ENCODE peak calls at places on chromosomes 11 and 22, in seven cellular contexts. K is K562, Z is HCT116, D is SK-N-SH, F is H1, Y is HepG2, P is GM12878. T is an unnamed sample.

GRCh38 chr11:75428989-75429640 is 3.9 kb downstream of the KLHL35 start:
- DNase-seq in K (no peak), Z (no peak), D (no peak), F (no peak), Y (no peak), P (no peak), T (no peak)

GRCh38 chr11:129593098-129593497 is 217.4 kb downstream of the BARX2 start:
- DNase-seq in K (no peak), Z (no peak), D (no peak), F (no peak), Y (no peak), P (no peak), T (peak)

GRCh38 chr11:7635137-7635536 is 38.2 kb downstream of the CYB5R2 start:
- DNase-seq in K (no peak), Z (no peak), D (no peak), F (no peak), Y (no peak), P (no peak), T (no peak)

GRCh38 chr11:127193916-127194315 is 193.3 kb upstream of the KIRREL3 start:
- DNase-seq in K (no peak), Z (no peak), D (no peak), F (no peak), Y (no peak), P (no peak), T (no peak)

GRCh38 chr11:93623179-93623578 is 38.3 kb upstream of the CEP295 start:
- DNase-seq in K (no peak), Z (no peak), D (no peak), F (peak), Y (no peak), P (peak), T (peak)

GRCh38 chr11:27571151-27571840 is 64.7 kb upstream of the LIN7C start:
- DNase-seq in K (no peak), Z (no peak), D (peak), F (no peak), Y (no peak), P (no peak), T (no peak)

GRCh38 chr11:69842746-69843528 is 23.7 kb upstream of the FGF3 start:
- DNase-seq in K (no peak), Z (no peak), D (no peak), F (no peak), Y (no peak), P (no peak), T (no peak)

GRCh38 chr11:65468874-65469333 is 29.9 kb upstream of the MALAT1 start:
- DNase-seq in K (peak), Z (peak), D (peak), F (no peak), Y (peak), P (no peak), T (peak)

GRCh38 chr11:91141655-91142054 is 918.8 kb upstream of the CHORDC1 start:
- DNase-seq in K (no peak), Z (no peak), D (no peak), F (no peak), Y (no peak), P (no peak), T (no peak)

GRCh38 chr11:73838443-73839122 is 38.1 kb downstream of the COA4 start:
- DNase-seq in K (no peak), Z (no peak), D (no peak), F (peak), Y (no peak), P (no peak), T (peak)

GRCh38 chr22:30279389-30279788 is 9.9 kb downstream of the CASTOR1 start:
- DNase-seq in K (no peak), Z (no peak), D (no peak), F (no peak), Y (no peak), P (no peak), T (no peak)

GRCh38 chr11:2446590-2447252 is 1.9 kb downstream of the KCNQ1 start:
- DNase-seq in K (no peak), Z (no peak), D (peak), F (no peak), Y (no peak), P (no peak), T (no peak)

GRCh38 chr11:110174645-110175310 is 81.6 kb downstream of the ZC3H12C start:
- DNase-seq in K (no peak), Z (no peak), D (no peak), F (no peak), Y (no peak), P (no peak), T (no peak)

GRCh38 chr11:110177057-110177397 is 83.8 kb downstream of the ZC3H12C start:
- DNase-seq in K (no peak), Z (no peak), D (no peak), F (no peak), Y (no peak), P (no peak), T (no peak)

GRCh38 chr11:110179064-110179463 is 85.9 kb downstream of the ZC3H12C start:
- DNase-seq in K (no peak), Z (no peak), D (no peak), F (no peak), Y (no peak), P (no peak), T (no peak)

GRCh38 chr11:110173775-110174644 is 80.8 kb downstream of the ZC3H12C start:
- DNase-seq in K (peak), Z (peak), D (peak), F (peak), Y (peak), P (peak), T (peak)

DNA sequence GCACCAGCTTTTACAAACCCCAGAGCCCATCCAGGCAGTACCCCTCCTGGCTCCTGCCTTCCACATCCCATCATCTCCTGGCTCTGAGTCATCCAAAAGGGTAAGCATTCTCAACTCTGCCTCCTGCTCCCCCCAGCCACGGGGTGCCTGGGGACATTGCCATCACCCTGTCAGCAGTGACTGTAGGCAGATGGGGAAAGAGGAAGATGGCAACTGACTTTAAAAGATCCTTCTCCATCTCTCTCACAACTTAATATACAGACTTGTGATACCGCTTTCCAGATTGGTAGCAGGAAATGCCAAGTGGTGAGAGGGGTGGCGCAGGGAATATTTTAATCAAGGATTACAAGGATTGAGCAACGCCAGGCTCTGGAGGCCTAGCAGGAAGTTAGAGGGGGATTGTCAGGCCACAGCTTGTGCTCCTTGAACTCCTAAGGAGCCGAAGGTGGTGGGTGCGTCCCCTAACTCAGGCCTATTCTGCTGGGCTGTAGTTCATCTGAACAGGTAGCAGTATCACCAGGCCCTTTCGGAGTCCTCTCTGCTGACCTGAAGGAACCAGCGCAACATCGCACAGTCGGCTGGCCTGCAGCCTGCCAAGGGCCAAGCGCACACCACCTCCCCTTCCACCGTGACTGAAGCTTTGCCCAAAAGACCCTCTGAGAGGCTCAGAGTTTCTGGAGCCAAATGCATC is 83.3 kb downstream of the ZC3H12C start:
- DNase-seq in K (no peak), Z (no peak), D (no peak), F (no peak), Y (no peak), P (no peak), T (no peak)
- TF ChIP-seq JUND in K (no peak), Z (no peak), D (peak), F (no peak), Y (no peak), P (no peak), T (no peak)

GRCh38 chr11:116960916-116961315 is 123.5 kb upstream of the APOA1 start:
- DNase-seq in K (no peak), Z (peak), D (no peak), F (no peak), Y (no peak), P (no peak), T (no peak)
- TF ChIP-seq JUND in K (no peak), Z (no peak), D (peak), F (peak), Y (no peak), P (no peak), T (no peak)

GRCh38 chr11:33772300-33772699 is 2.0 kb downstream of the FBXO3 start:
- DNase-seq in K (peak), Z (no peak), D (no peak), F (no peak), Y (peak), P (no peak), T (no peak)
- TF ChIP-seq JUND in K (peak), Z (no peak), D (no peak), F (no peak), Y (no peak), P (no peak), T (no peak)

GRCh38 chr22:35352214-35353111 is 28.4 kb upstream of the HMOX1 start:
- DNase-seq in K (no peak), Z (no peak), D (no peak), F (no peak), Y (peak), P (no peak), T (no peak)
- TF ChIP-seq JUND in K (no peak), Z (no peak), D (no peak), F (no peak), Y (no peak), P (no peak), T (no peak)

GRCh38 chr11:63811522-63811921 is 1.7 kb upstream of the SPINDOC start:
- DNase-seq in K (no peak), Z (no peak), D (no peak), F (no peak), Y (no peak), P (no peak), T (no peak)

GRCh38 chr11:63816732-63817131 is 3.5 kb downstream of the SPINDOC start:
- DNase-seq in K (no peak), Z (no peak), D (no peak), F (no peak), Y (no peak), P (no peak), T (no peak)

GRCh38 chr11:63814383-63814736 is 1.1 kb downstream of the SPINDOC start:
- DNase-seq in K (no peak), Z (no peak), D (no peak), F (no peak), Y (no peak), P (no peak), T (no peak)

GRCh38 chr11:63813563-63814382 is 517 bp downstream of the SPINDOC start:
- DNase-seq in K (peak), Z (no peak), D (peak), F (no peak), Y (no peak), P (no peak), T (peak)

DNA sequence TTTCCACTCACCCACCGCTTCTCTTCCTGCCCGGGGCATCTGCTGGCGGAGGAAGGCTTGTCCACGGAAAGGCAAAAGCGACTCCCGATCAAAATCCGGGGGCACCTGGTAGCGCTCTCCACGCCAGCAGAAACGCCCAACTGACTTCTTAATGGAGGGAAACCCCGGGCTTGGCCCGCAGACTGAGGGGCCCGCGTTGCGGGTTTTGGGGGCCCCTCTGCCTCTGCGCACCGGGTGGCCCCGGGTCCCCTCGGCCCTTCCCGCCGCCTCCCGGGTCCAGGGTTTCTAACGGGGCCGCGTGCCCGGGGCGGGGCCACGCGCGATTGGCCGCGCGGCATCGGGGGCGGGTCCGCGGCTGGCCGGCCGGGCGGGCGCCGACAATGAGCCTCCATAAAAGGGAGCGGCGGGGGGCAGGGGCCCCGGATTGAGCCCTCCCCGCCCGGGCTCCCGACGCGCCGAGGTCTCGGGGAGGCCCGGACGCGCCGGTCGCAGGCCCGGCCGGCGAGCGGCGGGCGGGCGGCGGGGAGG is at the start of gene SPINDOC:
- DNase-seq in K (peak), Z (no peak), D (peak), F (no peak), Y (peak), P (no peak), T (peak)
- TF ChIP-seq JUND in K (no peak), Z (no peak), D (no peak), F (no peak), Y (no peak), P (no peak), T (no peak)

GRCh38 chr11:34345012-34345804 is 12.6 kb downstream of the ABTB2 start:
- DNase-seq in K (no peak), Z (peak), D (no peak), F (no peak), Y (peak), P (no peak), T (peak)

GRCh38 chr11:34345991-34346480 is 11.8 kb downstream of the ABTB2 start:
- DNase-seq in K (no peak), Z (no peak), D (peak), F (no peak), Y (no peak), P (no peak), T (no peak)

GRCh38 chr11:34348919-34349318 is 8.9 kb downstream of the ABTB2 start:
- DNase-seq in K (no peak), Z (no peak), D (no peak), F (no peak), Y (no peak), P (no peak), T (no peak)

GRCh38 chr11:34344410-34345011 is 13.3 kb downstream of the ABTB2 start:
- DNase-seq in K (no peak), Z (peak), D (no peak), F (no peak), Y (no peak), P (no peak), T (no peak)

GRCh38 chr11:34346551-34346950 is 11.3 kb downstream of the ABTB2 start:
- DNase-seq in K (no peak), Z (no peak), D (peak), F (no peak), Y (no peak), P (no peak), T (no peak)
- TF ChIP-seq JUND in K (no peak), Z (peak), D (peak), F (no peak), Y (no peak), P (no peak), T (no peak)

GRCh38 chr11:116930177-116930576 is 92.8 kb upstream of the APOA1 start:
- DNase-seq in K (no peak), Z (no peak), D (no peak), F (no peak), Y (peak), P (no peak), T (no peak)
- TF ChIP-seq JUND in K (no peak), Z (no peak), D (no peak), F (no peak), Y (no peak), P (no peak), T (no peak)

GRCh38 chr22:38652858-38653257 is 3.3 kb downstream of the FAM227A start:
- DNase-seq in K (no peak), Z (no peak), D (no peak), F (no peak), Y (no peak), P (no peak), T (no peak)

GRCh38 chr22:38657248-38657909 is 941 bp downstream of the CBY1 start:
- DNase-seq in K (no peak), Z (no peak), D (peak), F (no peak), Y (peak), P (no peak), T (no peak)

GRCh38 chr22:38653741-38654140 is 2.5 kb downstream of the FAM227A start:
- DNase-seq in K (no peak), Z (no peak), D (no peak), F (no peak), Y (no peak), P (no peak), T (no peak)

GRCh38 chr22:38656256-38657148 is at the start of the genes CBY1 and FAM227A:
- DNase-seq in K (peak), Z (peak), D (peak), F (peak), Y (peak), P (peak), T (peak)

GRCh38 chr22:38655532-38656255 is 498 bp downstream of the FAM227A start:
- DNase-seq in K (no peak), Z (no peak), D (peak), F (peak), Y (no peak), P (no peak), T (no peak)
- TF ChIP-seq JUND in K (no peak), Z (no peak), D (no peak), F (no peak), Y (no peak), P (no peak), T (no peak)

DNA sequence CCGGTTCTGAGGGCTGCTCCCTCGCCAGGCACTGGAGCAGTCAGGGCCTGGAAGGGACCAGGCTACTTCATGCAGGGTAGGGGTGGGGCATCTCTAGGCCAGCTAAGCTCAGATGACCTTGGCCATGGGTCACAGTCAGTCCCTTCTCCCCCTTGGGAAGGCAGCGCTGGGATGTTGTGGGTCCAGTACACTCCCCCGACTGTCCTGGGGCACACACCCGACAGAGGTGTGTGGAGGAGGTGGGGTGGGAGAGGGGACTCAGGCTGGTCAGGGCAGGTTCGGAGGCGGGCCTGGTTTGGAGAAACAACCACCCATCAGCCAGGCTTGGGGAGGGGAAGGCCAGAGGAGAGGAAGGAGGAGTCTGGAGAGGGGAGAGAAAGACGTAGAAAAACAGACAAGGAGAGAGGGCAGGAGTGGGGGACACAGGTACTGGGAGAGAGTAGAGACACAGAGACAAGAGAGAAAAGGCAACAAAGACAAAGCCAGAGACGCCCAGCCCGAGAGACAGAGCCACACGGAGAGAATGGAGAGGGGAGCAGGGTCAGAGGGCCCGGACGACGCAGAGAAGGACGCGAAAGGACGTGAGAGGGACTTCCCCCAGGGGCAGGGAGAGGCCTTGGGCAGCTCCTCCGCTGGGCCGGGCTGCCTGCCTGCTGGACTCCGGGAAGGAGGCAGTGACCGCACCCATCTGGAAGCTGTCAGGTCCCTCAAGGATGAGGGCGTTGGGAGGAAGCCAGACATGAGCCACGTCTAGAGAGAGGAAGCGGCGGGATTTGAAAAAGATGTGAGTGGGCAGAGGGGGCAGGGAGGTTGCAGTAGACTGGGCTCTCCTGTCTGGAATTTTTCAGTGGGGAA is 30.6 kb upstream of the TSKU start:
- DNase-seq in K (peak), Z (no peak), D (peak), F (no peak), Y (no peak), P (no peak), T (no peak)
- TF ChIP-seq JUND in K (no peak), Z (no peak), D (no peak), F (no peak), Y (no peak), P (no peak), T (no peak)

GRCh38 chr22:49953027-49953679 is 7.4 kb upstream of the PIM3 start:
- DNase-seq in K (no peak), Z (no peak), D (no peak), F (no peak), Y (no peak), P (no peak), T (peak)
- TF ChIP-seq JUND in K (no peak), Z (no peak), D (no peak), F (no peak), Y (no peak), P (no peak), T (no peak)

T was measured in T47D.